ENCODE peak calls at places on chromosomes 13 and 19, in four cellular contexts. A is ovary, J is stomach, O is neural progenitor cell. C is an unnamed sample. For H3K4me1, the result is how much of the 10 kb centered on the place peaks cover.

GRCh38 chr13:46134961-46135522 is 30.2 kb upstream of the CPB2 start:
- DNase-seq in A (no peak), J (peak), O (peak), C (no peak)

GRCh38 chr13:24064258-24064860 is 96.2 kb upstream of the SPATA13 start:
- DNase-seq in A (no peak), J (no peak), O (no peak), C (no peak)

GRCh38 chr13:81714513-81714912 is 1373.6 kb upstream of the SPRY2 start:
- DNase-seq in A (no peak), J (no peak), O (no peak), C (no peak)

GRCh38 chr19:49799798-49800376 is 13.2 kb downstream of the FUZ start:
- DNase-seq in A (peak), J (no peak), O (peak), C (no peak)

GRCh38 chr13:98481511-98481951 is 95.4 kb downstream of the STK24 start:
- DNase-seq in A (no peak), J (no peak), O (no peak), C (no peak)

GRCh38 chr13:45074721-45075120 is 45.6 kb upstream of the GTF2F2 start:
- DNase-seq in A (no peak), J (no peak), O (no peak), C (no peak)

GRCh38 chr13:91347212-91347995 is at the start of gene MIR17HG:
- DNase-seq in A (peak), J (peak), O (peak), C (peak)

GRCh38 chr13:51874651-51875050 is 12.9 kb downstream of the CCDC70 start:
- DNase-seq in A (no peak), J (no peak), O (peak), C (no peak)

GRCh38 chr13:79581870-79582315 is 100.9 kb downstream of the NDFIP2 start:
- DNase-seq in A (no peak), J (no peak), O (peak), C (no peak)

GRCh38 chr13:20819715-20820114 is 46.0 kb upstream of the EEF1AKMT1 start:
- DNase-seq in A (no peak), J (no peak), O (no peak), C (no peak)
- H3K4me3 ChIP-seq in A (no peak), J (no peak), O (no peak), C (no peak)

GRCh38 chr19:41355802-41356201 is 2.1 kb upstream of the TGFB1 start:
- DNase-seq in A (no peak), J (no peak), O (no peak), C (no peak)

GRCh38 chr19:41354343-41354974 is 737 bp upstream of the TGFB1 start:
- DNase-seq in A (peak), J (no peak), O (no peak), C (peak)

GRCh38 chr19:41356984-41357739 is 3.4 kb upstream of the TGFB1 start:
- DNase-seq in A (no peak), J (no peak), O (no peak), C (no peak)

GRCh38 chr19:41353466-41354342 is at the start of gene TGFB1:
- DNase-seq in A (peak), J (peak), O (peak), C (peak)

DNA sequence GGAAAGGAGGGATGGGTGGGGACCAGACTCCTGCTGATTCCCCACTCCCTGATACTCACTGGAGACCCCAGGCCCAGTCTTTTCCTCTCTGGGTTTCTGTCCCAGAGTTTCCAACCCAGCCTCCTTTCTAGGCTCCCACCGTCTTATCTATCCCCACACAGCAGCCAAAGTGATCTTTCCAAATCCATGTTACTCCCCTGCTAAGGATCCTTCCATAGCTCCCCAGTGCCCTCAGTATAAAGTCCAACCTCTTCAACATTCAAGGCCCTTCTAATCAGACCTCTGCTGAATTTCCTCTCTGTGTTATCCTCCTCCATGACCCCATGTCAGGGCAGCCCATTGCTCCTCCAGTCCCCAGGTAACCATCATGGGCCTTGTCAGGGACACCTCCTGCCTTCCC is 1.3 kb upstream of the TGFB1 start:
- DNase-seq in A (no peak), J (no peak), O (no peak), C (no peak)
- H3K27ac ChIP-seq in A (no peak), J (no peak), O (no peak), C (no peak)

GRCh38 chr19:1254081-1254527 is 5.7 kb downstream of the MIDN start:
- DNase-seq in A (no peak), J (no peak), O (no peak), C (peak)
- H3K4me1 ChIP-seq in A (under half), J (half or more), O (under half), C (under half)

GRCh38 chr19:35931874-35932202 is 4.3 kb upstream of the LRFN3 start:
- DNase-seq in A (no peak), J (no peak), O (no peak), C (no peak)
- H3K4me3 ChIP-seq in A (no peak), J (no peak), O (peak), C (no peak)

GRCh38 chr19:13954185-13954584 is 1.9 kb downstream of the DCAF15 start:
- DNase-seq in A (no peak), J (no peak), O (no peak), C (no peak)

GRCh38 chr19:13951043-13951442 is 1.3 kb upstream of the DCAF15 start:
- DNase-seq in A (no peak), J (no peak), O (no peak), C (no peak)

GRCh38 chr19:13952154-13953020 is at the start of gene DCAF15:
- DNase-seq in A (peak), J (peak), O (peak), C (peak)

GRCh38 chr19:13951799-13952153 is 533 bp upstream of the DCAF15 start:
- DNase-seq in A (no peak), J (no peak), O (no peak), C (no peak)

DNA sequence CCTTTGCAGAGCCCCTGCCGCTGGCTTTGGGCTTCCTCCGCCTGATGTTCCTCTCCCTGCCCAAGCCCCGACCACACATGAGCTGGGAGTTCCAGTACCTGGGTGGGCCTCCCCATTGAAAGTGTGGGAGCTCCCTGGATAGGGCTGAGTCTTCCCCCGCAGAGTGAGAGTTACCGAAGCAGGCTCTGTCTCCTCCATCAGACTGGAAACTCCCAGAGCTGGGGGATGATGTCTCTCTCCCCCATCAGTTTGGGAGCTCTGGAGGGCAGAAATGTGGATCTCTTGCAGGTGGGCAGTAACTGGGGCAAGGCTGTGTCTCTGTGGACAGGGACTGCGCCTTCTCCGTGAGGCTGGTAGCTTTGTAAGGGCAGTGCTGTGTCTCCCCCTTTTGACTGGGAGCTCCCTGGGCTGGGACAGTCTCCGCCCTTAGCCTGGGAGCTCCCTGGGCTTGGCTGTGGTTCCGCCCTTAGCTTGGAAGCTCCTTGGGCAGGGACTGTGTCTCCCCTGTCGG is 767 bp downstream of the DCAF15 start:
- DNase-seq in A (peak), J (peak), O (peak), C (peak)
- H3K27ac ChIP-seq in A (no peak), J (no peak), O (no peak), C (no peak)